ENCODE peak calls at places on chromosomes 5 and 9, in eight cellular contexts. K is fibroblast of the aortic adventitia; R is ELF-1; J is stimulated activated CD4-positive, alpha-beta T cell treated with anti-CD3 and anti-CD28 coated beads, Interleukin-15, amount 100 ng/mL, for 1 hour; V is GM20000; C is foreskin fibroblast; B is HT1080; I is colonic mucosa. S is an unnamed sample.

GRCh38 chr5:179153341-179153901 is 93.2 kb downstream of the ZNF354C start:
- DNase-seq in K (no peak), R (no peak), J (no peak), V (no peak), C (no peak), B (no peak), I (no peak), S (no peak)

GRCh38 chr5:171639966-171640365 is 145.7 kb upstream of the SMIM23 start:
- DNase-seq in K (peak; percentile 56), R (no peak), J (no peak), V (no peak), C (no peak), B (no peak), I (no peak), S (no peak)

GRCh38 chr9:76374702-76375543 is 19.3 kb downstream of the RFK start:
- DNase-seq in K (peak; percentile 94), R (peak; percentile 84), J (no peak), V (no peak), C (peak; percentile 89), B (peak; percentile 91), I (peak; percentile 95), S (no peak)

GRCh38 chr9:85114799-85115198 is 445.3 kb downstream of the NTRK2 start:
- DNase-seq in K (no peak), R (no peak), J (no peak), V (peak; percentile 19), C (no peak), B (peak; percentile 10), I (no peak), S (no peak)

GRCh38 chr9:129234491-129234890 is 56.4 kb upstream of the IER5L start:
- DNase-seq in K (no peak), R (no peak), J (no peak), V (no peak), C (no peak), B (no peak), I (no peak), S (no peak)

GRCh38 chr9:2021731-2022130 is 6.6 kb downstream of the SMARCA2 start:
- DNase-seq in K (no peak), R (peak; percentile 78), J (no peak), V (no peak), C (no peak), B (no peak), I (no peak), S (no peak)

GRCh38 chr9:36063804-36064447 is 27.2 kb downstream of the RECK start:
- DNase-seq in K (peak; percentile 75), R (no peak), J (no peak), V (no peak), C (peak; percentile 72), B (no peak), I (no peak), S (no peak)

GRCh38 chr5:118310412-118310811 is 677.9 kb downstream of the DTWD2 start:
- DNase-seq in K (no peak), R (no peak), J (no peak), V (no peak), C (no peak), B (no peak), I (no peak), S (no peak)

GRCh38 chr9:38415846-38416245 is 8.4 kb downstream of the IGFBPL1 start:
- DNase-seq in K (no peak), R (peak; percentile 57), J (no peak), V (no peak), C (no peak), B (no peak), I (no peak), S (no peak)

GRCh38 chr9:2271426-2271825 is 256.3 kb downstream of the SMARCA2 start:
- DNase-seq in K (no peak), R (peak; percentile 65), J (no peak), V (peak; percentile 22), C (no peak), B (peak; percentile 69), I (no peak), S (peak; percentile 0)

GRCh38 chr9:113156880-113157279 is 6.1 kb downstream of the SLC31A2 start:
- DNase-seq in K (no peak), R (no peak), J (no peak), V (no peak), C (no peak), B (no peak), I (no peak), S (no peak)

GRCh38 chr5:72624641-72625236 is 117.5 kb upstream of the ZNF366 start:
- DNase-seq in K (peak; percentile 48), R (no peak), J (no peak), V (no peak), C (peak; percentile 79), B (peak; percentile 73), I (no peak), S (no peak)

GRCh38 chr9:3969846-3970245 is 330.0 kb downstream of the GLIS3 start:
- DNase-seq in K (no peak), R (no peak), J (no peak), V (no peak), C (no peak), B (no peak), I (no peak), S (no peak)

GRCh38 chr5:151811593-151812321 is 40.0 kb downstream of the G3BP1 start:
- DNase-seq in K (peak; percentile 80), R (no peak), J (no peak), V (no peak), C (peak; percentile 40), B (no peak), I (no peak), S (no peak)

GRCh38 chr5:112254303-112254702 is 164.8 kb downstream of the EPB41L4A start:
- DNase-seq in K (no peak), R (no peak), J (no peak), V (no peak), C (no peak), B (no peak), I (no peak), S (no peak)

GRCh38 chr5:1876708-1877433 is 5.9 kb downstream of the IRX4 start:
- DNase-seq in K (no peak), R (peak; percentile 32), J (no peak), V (no peak), C (no peak), B (no peak), I (no peak), S (no peak)

GRCh38 chr5:65037845-65038815 is 269.4 kb downstream of the CWC27 start:
- DNase-seq in K (no peak), R (peak; percentile 86), J (no peak), V (no peak), C (no peak), B (no peak), I (peak; percentile 52), S (no peak)

GRCh38 chr5:91281409-91281808 is 101.7 kb downstream of the ARRDC3 start:
- DNase-seq in K (peak; percentile 90), R (no peak), J (no peak), V (no peak), C (peak; percentile 77), B (peak; percentile 61), I (no peak), S (no peak)

GRCh38 chr9:121743441-121744001 is 92.1 kb downstream of the DAB2IP start:
- DNase-seq in K (peak; percentile 86), R (peak; percentile 88), J (no peak), V (no peak), C (peak; percentile 90), B (peak; percentile 85), I (peak; percentile 85), S (no peak)

GRCh38 chr5:74141053-74141452 is 499.5 kb downstream of the ENC1 start:
- DNase-seq in K (peak; percentile 74), R (no peak), J (no peak), V (no peak), C (no peak), B (peak; percentile 60), I (no peak), S (no peak)

GRCh38 chr9:78369644-78370219 is 72.8 kb downstream of the PSAT1 start:
- DNase-seq in K (peak; percentile 74), R (peak; percentile 90), J (peak; percentile 24), V (peak; percentile 61), C (peak; percentile 39), B (peak; percentile 52), I (peak; percentile 65), S (peak; percentile 36)

GRCh38 chr5:43192558-43193170 is 639 bp downstream of the NIM1K start:
- DNase-seq in K (peak; percentile 36), R (peak; percentile 18), J (peak; percentile 9), V (peak; percentile 41), C (peak; percentile 26), B (no peak), I (no peak), S (peak; percentile 1)

GRCh38 chr5:78964889-78965288 is 20.2 kb downstream of the ARSB start:
- DNase-seq in K (peak; percentile 86), R (no peak), J (no peak), V (peak; percentile 32), C (peak; percentile 55), B (peak; percentile 46), I (no peak), S (no peak)

GRCh38 chr5:32531885-32532520 is 53.4 kb upstream of the SUB1 start:
- DNase-seq in K (peak; percentile 45), R (peak; percentile 59), J (peak; percentile 15), V (no peak), C (no peak), B (peak; percentile 80), I (no peak), S (peak; percentile 36)

GRCh38 chr5:22505891-22506290 is 347.3 kb downstream of the CDH12 start:
- DNase-seq in K (no peak), R (no peak), J (no peak), V (no peak), C (no peak), B (no peak), I (no peak), S (no peak)

GRCh38 chr5:50921366-50922133 is 255.1 kb downstream of the PARP8 start:
- DNase-seq in K (no peak), R (no peak), J (no peak), V (peak; percentile 11), C (no peak), B (no peak), I (no peak), S (no peak)

GRCh38 chr5:1886634-1887399 is 4.1 kb upstream of the IRX4 start:
- DNase-seq in K (no peak), R (no peak), J (no peak), V (no peak), C (no peak), B (no peak), I (no peak), S (no peak)